ENCODE peak calls at places on chromosomes 12 and 14, in four cellular contexts. One of them, this sample, is unnamed.

GRCh38 chr12:59649203-59649602 is 53.4 kb downstream of the SLC16A7 start:
- DNase-seq in K562: no peak
- DNase-seq in WTC11: no peak
- DNase-seq in HepG2: peak
- DNase-seq in this sample: no peak

GRCh38 chr12:98754095-98754494 is 109.0 kb downstream of the APAF1 start:
- DNase-seq in HepG2: peak
- DNase-seq in K562: peak
- DNase-seq in WTC11: no peak
- DNase-seq in this sample: peak

GRCh38 chr12:120425797-120426196 is 12.1 kb upstream of the COX6A1 start:
- DNase-seq in HepG2: no peak
- DNase-seq in K562: no peak
- DNase-seq in WTC11: no peak
- DNase-seq in this sample: no peak

GRCh38 chr12:12449533-12450025 is 92.7 kb downstream of the BORCS5 start:
- DNase-seq in K562: no peak
- DNase-seq in HepG2: peak
- DNase-seq in WTC11: no peak
- DNase-seq in this sample: no peak

GRCh38 chr12:59080101-59080500 is 159.8 kb upstream of the LRIG3 start:
- DNase-seq in WTC11: no peak
- DNase-seq in K562: no peak
- DNase-seq in HepG2: no peak
- DNase-seq in this sample: no peak

GRCh38 chr14:66066991-66067788 is 419.0 kb upstream of the CCDC196 start:
- DNase-seq in WTC11: no peak
- DNase-seq in HepG2: no peak
- DNase-seq in K562: no peak
- DNase-seq in this sample: no peak

GRCh38 chr12:6635375-6635855 is 344 bp downstream of the LPAR5 start:
- DNase-seq in HepG2: no peak
- DNase-seq in WTC11: no peak
- DNase-seq in K562: peak
- DNase-seq in this sample: no peak

GRCh38 chr12:69688496-69689427 is 10.3 kb downstream of the BEST3 start:
- DNase-seq in WTC11: peak
- DNase-seq in HepG2: peak
- DNase-seq in K562: peak
- DNase-seq in this sample: no peak

GRCh38 chr14:104585966-104586702 is 6.6 kb downstream of the C14orf180 start:
- DNase-seq in HepG2: no peak
- DNase-seq in K562: no peak
- DNase-seq in WTC11: no peak
- DNase-seq in this sample: no peak

GRCh38 chr14:104161601-104162367 is 23.4 kb downstream of the KIF26A start:
- DNase-seq in WTC11: no peak
- DNase-seq in HepG2: no peak
- DNase-seq in K562: no peak
- DNase-seq in this sample: no peak

DNA sequence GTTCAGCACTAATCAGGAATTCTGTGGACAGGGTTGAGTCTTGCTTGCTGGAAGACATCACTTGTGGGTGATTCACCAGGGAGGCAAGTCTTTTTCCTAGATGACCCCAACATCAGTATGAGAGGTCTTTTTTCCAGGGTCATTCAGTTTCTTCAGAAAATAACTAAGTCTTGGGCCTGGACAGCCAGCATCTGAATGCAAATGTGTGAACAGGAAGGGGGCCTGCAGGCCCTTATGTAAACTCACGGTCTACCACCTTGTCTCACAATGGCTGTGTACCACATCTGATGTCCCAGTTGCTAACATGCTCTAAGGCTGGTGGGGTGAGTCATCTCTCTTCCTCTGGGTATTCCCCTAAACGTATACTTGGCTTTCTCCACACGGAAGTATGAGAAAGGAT is 79.2 kb downstream of the HECTD4 start:
- DNase-seq in K562: peak
- DNase-seq in HepG2: no peak
- DNase-seq in WTC11: no peak
- DNase-seq in this sample: peak
- TF ChIP-seq ETV6 in K562: no peak
- TF ChIP-seq ETV6 in HepG2: no peak
- TF ChIP-seq ETV6 in WTC11: no peak
- TF ChIP-seq ETV6 in this sample: peak

GRCh38 chr14:100885196-100886030 is 18.1 kb downstream of the RTL1 start:
- DNase-seq in WTC11: no peak
- DNase-seq in K562: no peak
- DNase-seq in HepG2: no peak
- DNase-seq in this sample: no peak
- TF ChIP-seq SP1 in WTC11: no peak
- TF ChIP-seq SP1 in K562: no peak
- TF ChIP-seq SP1 in HepG2: no peak
- TF ChIP-seq SP1 in this sample: no peak

GRCh38 chr12:42588981-42589464 is 523 bp downstream of the PRICKLE1 start:
- DNase-seq in WTC11: peak
- DNase-seq in HepG2: no peak
- DNase-seq in K562: peak
- DNase-seq in this sample: no peak

GRCh38 chr12:42589465-42590323 is at the start of gene PRICKLE1:
- DNase-seq in K562: peak
- DNase-seq in HepG2: no peak
- DNase-seq in WTC11: peak
- DNase-seq in this sample: no peak

GRCh38 chr12:42587564-42588307 is 1.8 kb downstream of the PRICKLE1 start:
- DNase-seq in K562: no peak
- DNase-seq in WTC11: no peak
- DNase-seq in HepG2: peak
- DNase-seq in this sample: no peak

GRCh38 chr12:42588308-42588836 is 1.2 kb downstream of the PRICKLE1 start:
- DNase-seq in HepG2: no peak
- DNase-seq in K562: no peak
- DNase-seq in WTC11: no peak
- DNase-seq in this sample: no peak

GRCh38 chr12:42590324-42590934 is 883 bp upstream of the PRICKLE1 start:
- DNase-seq in WTC11: peak
- DNase-seq in HepG2: no peak
- DNase-seq in K562: no peak
- DNase-seq in this sample: no peak
- TF ChIP-seq ETV6 in WTC11: no peak
- TF ChIP-seq ETV6 in HepG2: no peak
- TF ChIP-seq ETV6 in K562: no peak
- TF ChIP-seq ETV6 in this sample: no peak

DNA sequence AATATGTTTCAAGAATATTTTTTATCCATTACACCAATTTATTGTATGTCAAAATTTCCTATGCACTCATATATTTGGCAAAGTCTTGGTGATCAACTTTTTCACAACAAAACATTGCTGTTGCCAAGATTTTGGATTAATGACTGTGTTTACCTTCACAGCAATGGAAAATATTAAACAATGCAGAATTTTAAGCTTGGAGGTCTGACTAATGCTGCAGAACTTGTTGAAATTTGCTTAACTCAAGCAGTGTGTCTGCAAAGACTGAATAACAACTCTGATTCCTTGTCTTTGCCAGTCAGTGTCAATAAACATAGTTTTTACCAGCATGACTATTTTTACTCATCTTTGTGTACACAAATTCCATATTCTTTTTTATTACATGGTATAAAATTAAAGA is 336.4 kb downstream of the CCER1 start:
- DNase-seq in WTC11: no peak
- DNase-seq in K562: no peak
- DNase-seq in HepG2: no peak
- DNase-seq in this sample: no peak
- TF ChIP-seq SP1 in WTC11: no peak
- TF ChIP-seq SP1 in K562: no peak
- TF ChIP-seq SP1 in HepG2: no peak
- TF ChIP-seq SP1 in this sample: no peak

GRCh38 chr12:51067229-51067628 is 16.2 kb downstream of the CSRNP2 start:
- DNase-seq in K562: no peak
- DNase-seq in WTC11: no peak
- DNase-seq in HepG2: peak
- DNase-seq in this sample: no peak
- TF ChIP-seq ETV6 in K562: no peak
- TF ChIP-seq ETV6 in WTC11: no peak
- TF ChIP-seq ETV6 in HepG2: no peak
- TF ChIP-seq ETV6 in this sample: no peak

GRCh38 chr12:49470986-49471385 is 67.8 kb upstream of the KCNH3 start:
- DNase-seq in WTC11: no peak
- DNase-seq in K562: no peak
- DNase-seq in HepG2: no peak
- DNase-seq in this sample: no peak

GRCh38 chr12:49476091-49476490 is 62.7 kb upstream of the KCNH3 start:
- DNase-seq in WTC11: peak
- DNase-seq in K562: no peak
- DNase-seq in HepG2: no peak
- DNase-seq in this sample: no peak

GRCh38 chr12:49471557-49471956 is 67.3 kb upstream of the KCNH3 start:
- DNase-seq in K562: no peak
- DNase-seq in HepG2: no peak
- DNase-seq in WTC11: no peak
- DNase-seq in this sample: peak
- TF ChIP-seq SP1 in K562: no peak
- TF ChIP-seq SP1 in HepG2: no peak
- TF ChIP-seq SP1 in WTC11: no peak
- TF ChIP-seq SP1 in this sample: no peak

GRCh38 chr14:51651388-51652167 is at the start of gene FRMD6:
- DNase-seq in WTC11: peak
- DNase-seq in K562: peak
- DNase-seq in HepG2: peak
- DNase-seq in this sample: peak
- TF ChIP-seq ETV6 in WTC11: no peak
- TF ChIP-seq ETV6 in K562: no peak
- TF ChIP-seq ETV6 in HepG2: no peak
- TF ChIP-seq ETV6 in this sample: no peak

GRCh38 chr14:105933238-105933637 is 406.9 kb downstream of the TMEM121 start:
- DNase-seq in HepG2: no peak
- DNase-seq in K562: no peak
- DNase-seq in WTC11: no peak
- DNase-seq in this sample: no peak

GRCh38 chr14:105931808-105932483 is 405.6 kb downstream of the TMEM121 start:
- DNase-seq in WTC11: no peak
- DNase-seq in HepG2: no peak
- DNase-seq in K562: peak
- DNase-seq in this sample: no peak

GRCh38 chr14:105929327-105930081 is 403.1 kb downstream of the TMEM121 start:
- DNase-seq in HepG2: no peak
- DNase-seq in WTC11: no peak
- DNase-seq in K562: no peak
- DNase-seq in this sample: no peak

GRCh38 chr14:105927661-105928060 is 401.3 kb downstream of the TMEM121 start:
- DNase-seq in K562: no peak
- DNase-seq in HepG2: no peak
- DNase-seq in WTC11: no peak
- DNase-seq in this sample: no peak

GRCh38 chr14:105930572-105930971 is 404.2 kb downstream of the TMEM121 start:
- DNase-seq in K562: no peak
- DNase-seq in HepG2: no peak
- DNase-seq in WTC11: no peak
- DNase-seq in this sample: no peak
- TF ChIP-seq SP1 in K562: no peak
- TF ChIP-seq SP1 in HepG2: no peak
- TF ChIP-seq SP1 in WTC11: no peak
- TF ChIP-seq SP1 in this sample: no peak

This sample was measured in GM12878.